ENCODE peak calls at places on chromosome 21, in five cellular contexts. R, S, J, W and D are unnamed samples.

GRCh38 chr21:29382029-29382654 is 83.4 kb downstream of the BACH1 start:
- DNase-seq in R (peak), S (no peak), J (no peak), W (no peak), D (peak)

GRCh38 chr21:42537106-42537742 is 23.6 kb downstream of the SLC37A1 start:
- DNase-seq in R (no peak), S (no peak), J (peak), W (no peak), D (no peak)

GRCh38 chr21:43903451-43904091 is 38.5 kb downstream of the AGPAT3 start:
- DNase-seq in R (no peak), S (no peak), J (no peak), W (no peak), D (no peak)

GRCh38 chr21:18832081-18832670 is 428.6 kb upstream of the TMPRSS15 start:
- DNase-seq in R (no peak), S (no peak), J (no peak), W (no peak), D (no peak)

GRCh38 chr21:35473496-35473895 is 424.4 kb upstream of the RUNX1 start:
- DNase-seq in R (no peak), S (no peak), J (no peak), W (no peak), D (no peak)

GRCh38 chr21:38956006-38956405 is 150.3 kb downstream of the ETS2 start:
- DNase-seq in R (no peak), S (no peak), J (no peak), W (no peak), D (no peak)

GRCh38 chr21:36725793-36726386 is 27.0 kb downstream of the SIM2 start:
- DNase-seq in R (no peak), S (no peak), J (no peak), W (no peak), D (no peak)

GRCh38 chr21:41222247-41223068 is 54.5 kb downstream of the BACE2 start:
- DNase-seq in R (no peak), S (no peak), J (no peak), W (no peak), D (no peak)

GRCh38 chr21:41317458-41317857 is 857 bp downstream of the FAM3B start:
- DNase-seq in R (no peak), S (no peak), J (no peak), W (no peak), D (no peak)

GRCh38 chr21:31162827-31163226 is 124.6 kb upstream of the KRTAP19-8 start:
- DNase-seq in R (peak), S (no peak), J (no peak), W (no peak), D (peak)

GRCh38 chr21:30719401-30719800 is 824 bp upstream of the KRTAP21-3 start:
- DNase-seq in R (no peak), S (no peak), J (no peak), W (no peak), D (no peak)

GRCh38 chr21:25528511-25528910 is 78.8 kb downstream of the MRPL39 start:
- DNase-seq in R (no peak), S (no peak), J (no peak), W (no peak), D (no peak)

GRCh38 chr21:37496972-37497371 is 130.4 kb downstream of the DYRK1A start:
- DNase-seq in R (no peak), S (no peak), J (no peak), W (no peak), D (peak)

GRCh38 chr21:39843483-39843882 is 23.8 kb upstream of the PCP4 start:
- DNase-seq in R (no peak), S (no peak), J (no peak), W (no peak), D (no peak)

GRCh38 chr21:43735236-43736091 is 16.5 kb downstream of the PDXK start:
- DNase-seq in R (no peak), S (no peak), J (no peak), W (no peak), D (no peak)

GRCh38 chr21:46065215-46065992 is 32.5 kb upstream of the COL6A2 start:
- DNase-seq in R (peak), S (no peak), J (no peak), W (no peak), D (peak)
- TF ChIP-seq CTCF in R (no peak), S (no peak), J (no peak), W (no peak), D (no peak)

GRCh38 chr21:20570824-20571232 is 427.4 kb upstream of the NCAM2 start:
- DNase-seq in R (no peak), S (no peak), J (no peak), W (no peak), D (no peak)
- TF ChIP-seq CTCF in R (no peak), S (no peak), J (no peak), W (no peak), D (no peak)

GRCh38 chr21:26844258-26845065 is 747 bp downstream of the ADAMTS1 start:
- DNase-seq in R (no peak), S (peak), J (no peak), W (peak), D (peak)

GRCh38 chr21:26846036-26846931 is 1.1 kb upstream of the ADAMTS1 start:
- DNase-seq in R (no peak), S (peak), J (no peak), W (peak), D (peak)

GRCh38 chr21:26843912-26844257 is 1.3 kb downstream of the ADAMTS1 start:
- DNase-seq in R (peak), S (no peak), J (no peak), W (no peak), D (peak)

GRCh38 chr21:26845750-26846035 is 484 bp upstream of the ADAMTS1 start:
- DNase-seq in R (no peak), S (no peak), J (no peak), W (no peak), D (no peak)

DNA sequence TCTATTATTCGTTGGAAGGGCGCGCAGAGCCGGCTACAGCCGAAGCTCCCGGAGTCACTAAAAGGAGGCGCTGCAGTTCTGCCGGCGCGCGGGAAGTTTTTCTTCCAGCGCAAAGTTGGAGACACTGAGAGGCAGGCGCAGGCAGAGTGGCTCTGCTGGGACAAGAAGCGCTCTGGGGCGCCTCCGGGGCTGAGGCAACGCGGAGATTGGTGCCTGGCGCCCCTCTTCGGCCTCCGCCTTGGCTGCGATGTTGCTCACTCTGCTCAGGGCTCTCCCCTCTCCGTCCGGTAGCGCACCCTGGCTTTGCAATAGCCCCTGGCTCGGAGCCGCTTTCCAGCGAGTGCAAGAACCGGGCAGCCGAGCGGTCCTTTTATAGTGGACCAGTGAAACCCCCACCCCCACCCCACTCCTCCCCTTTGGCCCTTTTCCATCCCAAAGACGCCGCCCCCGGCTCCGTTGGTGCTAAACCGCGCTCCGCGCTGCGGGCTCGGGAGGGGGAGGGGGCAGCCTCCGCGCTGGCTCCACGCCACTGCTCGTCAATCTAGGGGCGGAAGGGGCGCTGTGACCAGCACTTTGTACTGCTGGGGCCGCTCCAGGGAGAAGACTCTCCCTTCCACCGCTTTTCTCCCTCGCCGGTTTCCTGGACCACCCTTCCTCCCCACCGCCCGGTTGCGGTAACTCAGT is at the start of gene ADAMTS1:
- DNase-seq in R (peak), S (peak), J (peak), W (peak), D (peak)
- TF ChIP-seq CTCF in R (peak), S (peak), J (no peak), W (no peak), D (no peak)

DNA sequence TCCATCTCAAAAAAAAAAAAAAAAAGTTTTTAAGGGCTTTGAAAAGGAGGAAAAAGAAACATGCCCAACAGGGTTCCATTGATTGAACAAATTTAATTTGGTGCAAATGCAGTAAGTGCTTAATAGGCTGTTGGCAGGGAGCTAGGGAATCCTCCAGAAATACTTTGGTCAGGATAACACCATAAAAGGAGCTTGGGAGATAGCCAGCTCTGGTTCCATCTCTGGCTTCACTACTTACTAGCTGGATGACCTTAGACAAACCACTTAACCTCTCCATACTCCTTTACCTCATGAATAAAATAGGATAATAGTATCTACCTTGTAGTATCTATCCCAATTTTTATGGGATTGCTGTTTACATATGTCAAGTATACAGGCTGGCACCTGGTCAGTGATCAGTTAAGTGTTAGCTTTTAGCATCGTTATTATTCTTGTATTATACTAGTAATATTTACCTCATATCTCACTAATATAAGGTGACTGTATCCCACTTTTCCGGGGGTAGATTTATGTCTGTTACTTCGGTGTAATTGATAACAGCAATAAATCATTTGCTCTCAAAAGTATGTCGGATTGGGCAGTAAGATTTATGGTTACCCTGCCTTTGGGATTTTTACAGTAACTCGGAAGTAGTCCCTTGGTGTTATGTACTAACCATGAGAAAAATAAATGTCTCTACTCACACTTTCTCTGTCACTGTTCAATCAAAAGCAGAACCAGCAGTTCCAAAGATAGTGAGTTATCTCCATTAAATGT is 36.4 kb downstream of the BTG3 start:
- DNase-seq in R (peak), S (no peak), J (no peak), W (no peak), D (no peak)
- TF ChIP-seq CTCF in R (no peak), S (no peak), J (no peak), W (no peak), D (no peak)

DNA sequence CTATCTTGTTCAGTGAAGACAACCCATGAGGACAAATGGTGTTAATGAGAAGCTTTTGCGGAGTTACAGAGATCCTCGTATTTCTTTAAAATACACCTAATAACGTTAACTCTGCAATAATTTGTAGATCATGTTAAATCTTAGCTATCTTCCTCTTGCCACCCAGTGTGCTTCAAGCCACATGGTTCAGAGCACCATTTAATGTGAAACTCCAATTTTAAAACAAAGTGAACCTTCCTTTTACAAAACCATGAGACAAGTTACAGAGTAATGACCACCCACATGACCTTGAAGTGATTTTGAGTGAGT is 1.7 kb upstream of the KCNE2 start:
- DNase-seq in R (no peak), S (no peak), J (no peak), W (no peak), D (no peak)
- TF ChIP-seq CTCF in R (no peak), S (no peak), J (no peak), W (no peak), D (no peak)

GRCh38 chr21:45269861-45270260 is 17.8 kb downstream of the POFUT2 start:
- DNase-seq in R (no peak), S (no peak), J (no peak), W (no peak), D (no peak)

GRCh38 chr21:45267390-45267760 is 20.3 kb downstream of the POFUT2 start:
- DNase-seq in R (no peak), S (no peak), J (no peak), W (no peak), D (no peak)

GRCh38 chr21:45265721-45266517 is 21.8 kb downstream of the POFUT2 start:
- DNase-seq in R (no peak), S (no peak), J (no peak), W (no peak), D (no peak)

GRCh38 chr21:45266518-45267389 is 20.9 kb downstream of the POFUT2 start:
- DNase-seq in R (no peak), S (no peak), J (no peak), W (no peak), D (no peak)

DNA sequence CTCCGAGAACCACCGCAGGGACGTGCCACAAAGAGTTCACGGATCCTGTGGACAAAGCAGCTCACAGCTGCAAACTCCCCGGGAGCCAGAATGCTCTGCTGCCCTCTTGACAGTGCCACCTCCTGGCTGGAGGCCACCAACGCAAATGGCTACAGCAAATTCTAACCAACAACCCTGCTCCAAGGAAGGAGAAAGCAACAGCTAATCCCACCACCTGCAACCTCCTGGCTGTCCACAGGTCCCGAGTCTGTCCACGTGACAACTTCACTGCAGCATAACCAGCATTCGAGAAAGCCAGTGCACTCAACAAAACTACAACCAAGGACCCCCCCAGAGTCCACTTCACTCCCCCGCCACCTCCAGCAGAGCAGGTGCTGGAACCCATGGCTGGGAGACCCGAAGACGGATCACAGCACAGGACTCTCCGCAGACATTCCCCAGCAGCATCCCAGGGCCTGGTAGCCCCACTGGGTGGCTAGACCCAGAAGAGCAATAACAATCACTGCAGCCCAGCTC is 17.3 kb downstream of the POFUT2 start:
- DNase-seq in R (no peak), S (no peak), J (no peak), W (no peak), D (peak)
- TF ChIP-seq CTCF in R (peak), S (no peak), J (peak), W (no peak), D (no peak)